ENCODE peak calls at places on chromosomes 3 and 15, in seven cellular contexts. O is AG10803, W is psoas muscle, C is fibroblast of the aortic adventitia, Y is glutamatergic neuron, B is kidney, J is cardiac muscle cell. U is an unnamed sample.

GRCh38 chr15:61169904-61170695 is 59.0 kb downstream of the RORA start:
- DNase-seq in O (no peak), W (no peak), C (no peak), Y (no peak), B (no peak), J (no peak), U (no peak)

GRCh38 chr15:52050416-52050815 is 31.4 kb downstream of the MAPK6 start:
- DNase-seq in O (peak; percentile 57), W (no peak), C (peak; percentile 33), Y (no peak), B (no peak), J (peak; percentile 58), U (no peak)

GRCh38 chr15:78457101-78457500 is 19.1 kb downstream of the IREB2 start:
- DNase-seq in O (peak; percentile 86), W (no peak), C (peak; percentile 77), Y (no peak), B (no peak), J (peak; percentile 76), U (no peak)

GRCh38 chr3:112682361-112682760 is 41.4 kb upstream of the CCDC80 start:
- DNase-seq in O (no peak), W (no peak), C (no peak), Y (no peak), B (no peak), J (no peak), U (no peak)

GRCh38 chr3:18349197-18349798 is 75.8 kb downstream of the SATB1 start:
- DNase-seq in O (no peak), W (no peak), C (no peak), Y (no peak), B (peak; percentile 29), J (no peak), U (no peak)

GRCh38 chr3:21729888-21730459 is 21.0 kb downstream of the ZNF385D start:
- DNase-seq in O (peak; percentile 87), W (no peak), C (peak; percentile 51), Y (no peak), B (no peak), J (peak; percentile 33), U (no peak)

GRCh38 chr3:142027713-142028112 is 121.6 kb downstream of the TFDP2 start:
- DNase-seq in O (peak; percentile 44), W (no peak), C (peak; percentile 17), Y (no peak), B (no peak), J (peak; percentile 49), U (no peak)

GRCh38 chr15:101459579-101460300 is 29.8 kb downstream of the PCSK6 start:
- DNase-seq in O (no peak), W (no peak), C (no peak), Y (no peak), B (peak; percentile 29), J (no peak), U (no peak)

GRCh38 chr3:177475266-177475665 is 278.0 kb upstream of the TBL1XR1 start:
- DNase-seq in O (no peak), W (no peak), C (no peak), Y (no peak), B (no peak), J (no peak), U (no peak)

GRCh38 chr15:85404922-85405293 is 24.5 kb downstream of the AKAP13 start:
- DNase-seq in O (peak; percentile 51), W (no peak), C (peak; percentile 76), Y (no peak), B (no peak), J (no peak), U (no peak)

GRCh38 chr3:129645291-129645690 is 38.8 kb upstream of the PLXND1 start:
- DNase-seq in O (no peak), W (no peak), C (no peak), Y (no peak), B (no peak), J (no peak), U (no peak)

GRCh38 chr15:85755942-85756341 is 38.8 kb downstream of the KLHL25 start:
- DNase-seq in O (no peak), W (no peak), C (no peak), Y (no peak), B (peak; percentile 39), J (no peak), U (peak; percentile 52)

DNA sequence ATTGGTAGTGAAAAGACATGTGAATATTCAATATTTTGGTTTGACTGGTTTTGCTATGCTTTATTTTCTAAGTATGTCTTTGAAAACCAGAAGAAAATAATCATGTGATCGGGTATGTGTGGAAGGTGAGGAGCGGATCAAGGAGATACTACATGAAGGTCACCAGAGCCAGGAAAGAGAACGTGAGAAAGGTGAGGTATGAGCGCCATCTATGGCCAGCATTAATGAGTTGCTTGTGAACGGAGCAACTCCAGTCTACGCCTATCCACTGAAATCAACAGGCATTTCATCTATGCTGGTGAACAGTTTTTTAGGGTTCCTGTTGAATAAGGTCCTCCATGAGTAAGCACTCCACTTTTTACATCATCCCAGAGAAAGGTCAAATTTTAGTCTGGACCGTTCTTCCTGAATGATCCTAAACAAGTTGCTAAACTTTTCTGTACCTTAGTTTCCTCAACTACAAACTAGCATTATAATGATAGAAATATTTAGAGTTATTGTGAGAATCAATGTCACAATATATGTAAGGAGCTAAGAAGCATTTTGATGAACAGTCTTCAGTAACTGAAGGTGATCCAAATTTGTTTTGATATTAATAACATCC is 1435.2 kb upstream of the CADM2 start:
- DNase-seq in O (peak; percentile 1), W (no peak), C (no peak), Y (peak; percentile 64), B (no peak), J (peak; percentile 39), U (no peak)
- TF ChIP-seq CTCF in O (peak; percentile 26), W (peak; percentile 43), C (no peak), Y (peak; percentile 63), B (peak; percentile 67), J (peak; percentile 25), U (peak; percentile 95)

GRCh38 chr15:67820147-67820991 is 4.9 kb upstream of the SKOR1 start:
- DNase-seq in O (no peak), W (peak; percentile 36), C (no peak), Y (no peak), B (peak; percentile 46), J (no peak), U (peak; percentile 81)
- TF ChIP-seq CTCF in O (no peak), W (no peak), C (no peak), Y (no peak), B (no peak), J (no peak), U (no peak)

GRCh38 chr3:192449036-192449435 is 278.3 kb downstream of the FGF12 start:
- DNase-seq in O (no peak), W (no peak), C (peak; percentile 11), Y (no peak), B (no peak), J (no peak), U (no peak)
- TF ChIP-seq CTCF in O (peak; percentile 16), W (no peak), C (peak; percentile 35), Y (peak; percentile 47), B (no peak), J (peak; percentile 24), U (peak; percentile 46)

DNA sequence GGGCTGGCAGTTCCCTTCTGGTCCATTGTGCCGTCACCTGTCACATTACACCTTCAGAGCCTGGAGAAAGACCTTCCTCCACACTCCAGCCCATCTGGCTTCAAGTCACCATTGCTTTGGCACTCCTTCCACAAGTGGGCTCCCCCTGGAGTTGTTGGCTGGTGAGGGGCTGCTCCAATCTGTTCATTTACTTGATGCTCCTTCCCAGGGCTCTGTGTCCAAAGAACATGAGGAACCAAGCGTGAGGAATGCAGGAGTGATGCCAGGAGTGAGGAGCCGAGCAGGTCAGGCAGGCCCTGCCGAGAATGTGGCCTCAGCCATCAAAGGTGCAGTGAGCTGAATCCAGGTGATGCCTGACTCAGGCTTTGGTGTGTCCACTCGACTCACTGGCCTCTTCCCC is 57.2 kb downstream of the OXNAD1 start:
- DNase-seq in O (no peak), W (no peak), C (no peak), Y (no peak), B (no peak), J (no peak), U (no peak)
- TF ChIP-seq CTCF in O (no peak), W (no peak), C (no peak), Y (no peak), B (no peak), J (no peak), U (no peak)